ENCODE peak calls at places on chromosomes 16 and 17, in ten cellular contexts. J, Z, W, X, L, N, F, D, S and Y are unnamed samples.

GRCh38 chr16:75000481-75001081 is 1.8 kb downstream of the ZNRF1 start:
- DNase-seq in J (no peak), Z (no peak), W (no peak), X (no peak), L (no peak), N (no peak), F (no peak), D (no peak), S (no peak), Y (peak)

GRCh38 chr16:30122621-30123160 is 329 bp downstream of the MAPK3 start:
- DNase-seq in J (peak), Z (no peak), W (no peak), X (no peak), L (no peak), N (no peak), F (no peak), D (no peak), S (no peak), Y (no peak)

GRCh38 chr16:67186550-67186950 is 2.8 kb upstream of the MATCAP1 start:
- DNase-seq in J (no peak), Z (no peak), W (no peak), X (no peak), L (no peak), N (no peak), F (no peak), D (no peak), S (peak), Y (no peak)

GRCh38 chr17:13051876-13052275 is 34.0 kb upstream of the ELAC2 start:
- DNase-seq in J (no peak), Z (no peak), W (no peak), X (no peak), L (no peak), N (no peak), F (no peak), D (no peak), S (no peak), Y (no peak)

GRCh38 chr16:73781297-73781696 is 515.3 kb upstream of the PSMD7 start:
- DNase-seq in J (no peak), Z (no peak), W (no peak), X (no peak), L (no peak), N (no peak), F (no peak), D (no peak), S (no peak), Y (no peak)

GRCh38 chr17:50100921-50101345 is 5.8 kb downstream of the PDK2 start:
- DNase-seq in J (no peak), Z (no peak), W (peak), X (no peak), L (no peak), N (no peak), F (no peak), D (peak), S (peak), Y (no peak)

GRCh38 chr16:53207810-53208752 is 153.3 kb downstream of the CHD9 start:
- DNase-seq in J (peak), Z (no peak), W (peak), X (no peak), L (peak), N (no peak), F (no peak), D (no peak), S (no peak), Y (peak)

GRCh38 chr16:68298907-68299515 is 11.7 kb downstream of the SLC7A6OS start:
- DNase-seq in J (no peak), Z (peak), W (no peak), X (peak), L (peak), N (no peak), F (peak), D (no peak), S (no peak), Y (no peak)

GRCh38 chr16:19935696-19936095 is 51.0 kb upstream of the GPRC5B start:
- DNase-seq in J (peak), Z (no peak), W (no peak), X (no peak), L (no peak), N (no peak), F (no peak), D (no peak), S (no peak), Y (peak)

GRCh38 chr17:78144736-78145641 is 1.2 kb upstream of the C17orf99 start:
- DNase-seq in J (no peak), Z (peak), W (peak), X (no peak), L (no peak), N (no peak), F (peak), D (peak), S (peak), Y (no peak)

GRCh38 chr16:86353185-86353584 is 157.1 kb upstream of the FOXF1 start:
- DNase-seq in J (no peak), Z (no peak), W (no peak), X (no peak), L (no peak), N (no peak), F (no peak), D (no peak), S (no peak), Y (no peak)

GRCh38 chr16:86578056-86578455 is 293 bp upstream of the FOXL1 start:
- DNase-seq in J (no peak), Z (no peak), W (no peak), X (no peak), L (no peak), N (no peak), F (no peak), D (no peak), S (no peak), Y (no peak)

GRCh38 chr16:58843675-58844074 is 109.6 kb upstream of the GOT2 start:
- DNase-seq in J (no peak), Z (no peak), W (no peak), X (peak), L (no peak), N (no peak), F (no peak), D (no peak), S (no peak), Y (no peak)

GRCh38 chr16:2058901-2059300 is 11.1 kb downstream of the TSC2 start:
- DNase-seq in J (no peak), Z (no peak), W (no peak), X (no peak), L (no peak), N (no peak), F (no peak), D (no peak), S (no peak), Y (no peak)

GRCh38 chr16:74290356-74290755 is 6.3 kb upstream of the PSMD7 start:
- DNase-seq in J (no peak), Z (no peak), W (no peak), X (no peak), L (no peak), N (no peak), F (no peak), D (no peak), S (no peak), Y (no peak)

GRCh38 chr16:48064971-48065370 is 90.8 kb downstream of the ABCC12 start:
- DNase-seq in J (no peak), Z (no peak), W (no peak), X (no peak), L (no peak), N (no peak), F (no peak), D (no peak), S (no peak), Y (no peak)

GRCh38 chr17:49616546-49617205 is 41.0 kb downstream of the NXPH3 start:
- DNase-seq in J (no peak), Z (peak), W (no peak), X (no peak), L (no peak), N (no peak), F (no peak), D (no peak), S (peak), Y (no peak)

GRCh38 chr17:40242774-40243173 is 23.7 kb downstream of the WIPF2 start:
- DNase-seq in J (no peak), Z (no peak), W (no peak), X (no peak), L (no peak), N (no peak), F (no peak), D (no peak), S (no peak), Y (no peak)

GRCh38 chr17:76641501-76641900 is 2.1 kb downstream of the ST6GALNAC1 start:
- DNase-seq in J (no peak), Z (no peak), W (no peak), X (no peak), L (no peak), N (no peak), F (no peak), D (no peak), S (no peak), Y (no peak)

GRCh38 chr16:23330583-23331249 is 28.6 kb downstream of the SCNN1B start:
- DNase-seq in J (no peak), Z (no peak), W (no peak), X (no peak), L (no peak), N (no peak), F (no peak), D (no peak), S (no peak), Y (no peak)

GRCh38 chr17:82636626-82637598 is 11.3 kb downstream of the WDR45B start:
- DNase-seq in J (no peak), Z (no peak), W (no peak), X (no peak), L (no peak), N (no peak), F (no peak), D (peak), S (no peak), Y (no peak)

GRCh38 chr17:45228985-45229517 is 7.4 kb downstream of the FMNL1 start:
- DNase-seq in J (no peak), Z (peak), W (peak), X (peak), L (no peak), N (peak), F (peak), D (peak), S (peak), Y (peak)

GRCh38 chr16:8677481-8677880 is 3.1 kb downstream of the ABAT start:
- DNase-seq in J (no peak), Z (no peak), W (no peak), X (no peak), L (no peak), N (no peak), F (no peak), D (no peak), S (no peak), Y (no peak)

GRCh38 chr17:64580384-64581307 is 73.9 kb downstream of the CEP95 start:
- DNase-seq in J (no peak), Z (no peak), W (no peak), X (no peak), L (no peak), N (no peak), F (no peak), D (no peak), S (no peak), Y (no peak)

GRCh38 chr16:80670170-80670865 is 129.5 kb downstream of the DYNLRB2 start:
- DNase-seq in J (no peak), Z (no peak), W (no peak), X (no peak), L (no peak), N (no peak), F (no peak), D (no peak), S (no peak), Y (no peak)

GRCh38 chr17:75783069-75783783 is 1.4 kb upstream of the UNK start:
- DNase-seq in J (peak), Z (no peak), W (no peak), X (no peak), L (peak), N (no peak), F (no peak), D (no peak), S (no peak), Y (no peak)